ENCODE peak calls at places on chromosomes 6 and 20, in four cellular contexts. V, O, F and H are unnamed samples.

GRCh38 chr6:108453601-108454157 is 107.0 kb upstream of the FOXO3 start:
- DNase-seq in V (no peak), O (no peak), F (no peak), H (no peak)

GRCh38 chr6:127100510-127101140 is 17.8 kb upstream of the RSPO3 start:
- DNase-seq in V (no peak), O (no peak), F (no peak), H (no peak)

GRCh38 chr6:1893470-1894130 is 283.9 kb downstream of the FOXC1 start:
- DNase-seq in V (no peak), O (no peak), F (no peak), H (no peak)

GRCh38 chr6:93350774-93351173 is 68.6 kb downstream of the EPHA7 start:
- DNase-seq in V (no peak), O (no peak), F (no peak), H (no peak)

GRCh38 chr20:47508228-47508752 is 6.6 kb downstream of the NCOA3 start:
- DNase-seq in V (no peak), O (no peak), F (no peak), H (no peak)

GRCh38 chr6:119296036-119297035 is 53.2 kb downstream of the MAN1A1 start:
- DNase-seq in V (no peak), O (no peak), F (no peak), H (no peak)

GRCh38 chr6:33029297-33030184 is 20.1 kb upstream of the HLA-DOA start:
- DNase-seq in V (no peak), O (no peak), F (no peak), H (no peak)

GRCh38 chr20:32285621-32286334 is 8.3 kb downstream of the KIF3B start:
- DNase-seq in V (no peak), O (no peak), F (no peak), H (no peak)

GRCh38 chr20:61531553-61532345 is 279.7 kb downstream of the CDH4 start:
- DNase-seq in V (no peak), O (peak), F (no peak), H (no peak)

GRCh38 chr20:6530916-6531315 is 236.6 kb upstream of the BMP2 start:
- DNase-seq in V (no peak), O (no peak), F (no peak), H (no peak)

GRCh38 chr6:12132351-12133222 is 120.5 kb downstream of the HIVEP1 start:
- DNase-seq in V (no peak), O (no peak), F (no peak), H (no peak)

GRCh38 chr6:137878810-137879285 is 11.8 kb downstream of the TNFAIP3 start:
- DNase-seq in V (peak), O (no peak), F (peak), H (no peak)

GRCh38 chr6:10719386-10720228 is 3.3 kb upstream of the TMEM14C start:
- DNase-seq in V (no peak), O (no peak), F (peak), H (no peak)

GRCh38 chr6:132812255-132812732 is 2.1 kb upstream of the RPS12 start:
- DNase-seq in V (no peak), O (no peak), F (no peak), H (no peak)

GRCh38 chr20:23024701-23025100 is 10.4 kb upstream of the SSTR4 start:
- DNase-seq in V (no peak), O (no peak), F (no peak), H (no peak)

GRCh38 chr6:33018904-33019303 is 9.5 kb upstream of the HLA-DOA start:
- DNase-seq in V (no peak), O (no peak), F (no peak), H (no peak)

GRCh38 chr6:20906938-20907337 is 372.7 kb downstream of the CDKAL1 start:
- DNase-seq in V (no peak), O (no peak), F (no peak), H (no peak)

GRCh38 chr6:53718597-53719460 is 53.3 kb upstream of the KLHL31 start:
- DNase-seq in V (peak), O (peak), F (no peak), H (peak)

GRCh38 chr6:43812850-43813584 is 43.0 kb downstream of the VEGFA start:
- DNase-seq in V (no peak), O (no peak), F (no peak), H (no peak)

GRCh38 chr6:24931296-24931695 is 4.5 kb downstream of the RIPOR2 start:
- DNase-seq in V (no peak), O (no peak), F (no peak), H (no peak)

GRCh38 chr20:53321596-53321995 is 272.0 kb downstream of the ZNF217 start:
- DNase-seq in V (no peak), O (no peak), F (no peak), H (no peak)

GRCh38 chr6:157203312-157203744 is 120.0 kb downstream of the TMEM242 start:
- DNase-seq in V (no peak), O (no peak), F (no peak), H (no peak)

GRCh38 chr6:153059757-153060156 is 57.2 kb upstream of the MTRF1L start:
- DNase-seq in V (no peak), O (no peak), F (no peak), H (no peak)

GRCh38 chr6:132893772-132894490 is 79.6 kb downstream of the RPS12 start:
- DNase-seq in V (peak), O (no peak), F (no peak), H (no peak)

GRCh38 chr6:85068221-85068620 is 303.8 kb upstream of the TBX18 start:
- DNase-seq in V (no peak), O (no peak), F (no peak), H (no peak)

GRCh38 chr6:53042112-53042511 is 23.1 kb upstream of the FBXO9 start:
- DNase-seq in V (no peak), O (peak), F (no peak), H (peak)

GRCh38 chr20:7161690-7162089 is 394.2 kb downstream of the BMP2 start:
- DNase-seq in V (no peak), O (no peak), F (no peak), H (no peak)

GRCh38 chr20:6685181-6685582 is 82.3 kb upstream of the BMP2 start:
- DNase-seq in V (no peak), O (no peak), F (no peak), H (peak)

GRCh38 chr6:150934380-150934779 is 68.9 kb downstream of the MTHFD1L start:
- DNase-seq in V (no peak), O (no peak), F (no peak), H (no peak)

GRCh38 chr6:109224107-109224875 is 129.0 kb downstream of the CEP57L1 start:
- DNase-seq in V (peak), O (no peak), F (no peak), H (no peak)

GRCh38 chr6:104591573-104592334 is 268.0 kb downstream of the HACE1 start:
- DNase-seq in V (no peak), O (no peak), F (no peak), H (no peak)

GRCh38 chr6:44303842-44304241 is 9.3 kb downstream of the AARS2 start:
- DNase-seq in V (no peak), O (no peak), F (no peak), H (no peak)

GRCh38 chr6:23983691-23984090 is 142.3 kb upstream of the NRSN1 start:
- DNase-seq in V (no peak), O (no peak), F (no peak), H (no peak)

GRCh38 chr6:169950558-169950957 is 199.1 kb downstream of the ERMARD start:
- DNase-seq in V (no peak), O (no peak), F (no peak), H (peak)

GRCh38 chr20:18006684-18007083 is 37.9 kb downstream of the MGME1 start:
- DNase-seq in V (no peak), O (no peak), F (no peak), H (no peak)

GRCh38 chr6:12047304-12047703 is 35.2 kb downstream of the HIVEP1 start:
- DNase-seq in V (no peak), O (no peak), F (no peak), H (no peak)

GRCh38 chr6:52117352-52117751 is 29.9 kb upstream of the PKHD1 start:
- DNase-seq in V (no peak), O (no peak), F (no peak), H (no peak)

GRCh38 chr6:106692112-106692822 is 62.9 kb downstream of the QRSL1 start:
- DNase-seq in V (no peak), O (peak), F (no peak), H (no peak)